ENCODE peak calls at places on chromosomes 11 and 22, in six cellular contexts. One of them, this sample, is unnamed. For H3K4me1, the result is how much of the 10 kb centered on the place peaks cover.

GRCh38 chr11:27254744-27255446 is 108.1 kb downstream of the CCDC34 start:
- DNase-seq in IMR-90: peak
- DNase-seq in HCT116: no peak
- DNase-seq in heart left ventricle: no peak
- DNase-seq in Peyer's patch: no peak
- DNase-seq in upper lobe of left lung: no peak
- DNase-seq in this sample: no peak

GRCh38 chr11:35927730-35928129 is 16.1 kb upstream of the LDLRAD3 start:
- DNase-seq in IMR-90: peak
- DNase-seq in HCT116: no peak
- DNase-seq in heart left ventricle: no peak
- DNase-seq in Peyer's patch: no peak
- DNase-seq in upper lobe of left lung: peak
- DNase-seq in this sample: peak

GRCh38 chr11:3622521-3622920 is 19.3 kb downstream of the ART5 start:
- DNase-seq in IMR-90: no peak
- DNase-seq in HCT116: no peak
- DNase-seq in heart left ventricle: no peak
- DNase-seq in Peyer's patch: no peak
- DNase-seq in upper lobe of left lung: no peak
- DNase-seq in this sample: no peak

GRCh38 chr22:23913306-23913660 is 19.1 kb downstream of the MIF start:
- DNase-seq in IMR-90: no peak
- DNase-seq in HCT116: no peak
- DNase-seq in heart left ventricle: no peak
- DNase-seq in Peyer's patch: no peak
- DNase-seq in upper lobe of left lung: no peak
- DNase-seq in this sample: no peak

GRCh38 chr11:134040386-134041297 is 28.2 kb upstream of the JAM3 start:
- DNase-seq in IMR-90: peak
- DNase-seq in HCT116: no peak
- DNase-seq in heart left ventricle: no peak
- DNase-seq in Peyer's patch: no peak
- DNase-seq in upper lobe of left lung: no peak
- DNase-seq in this sample: no peak

GRCh38 chr22:42919199-42919598 is 62.1 kb upstream of the ARFGAP3 start:
- DNase-seq in IMR-90: no peak
- DNase-seq in HCT116: peak
- DNase-seq in heart left ventricle: no peak
- DNase-seq in Peyer's patch: no peak
- DNase-seq in upper lobe of left lung: no peak
- DNase-seq in this sample: no peak

GRCh38 chr11:69131644-69132300 is 24.0 kb upstream of the SMIM38 start:
- DNase-seq in IMR-90: peak
- DNase-seq in HCT116: peak
- DNase-seq in heart left ventricle: peak
- DNase-seq in Peyer's patch: no peak
- DNase-seq in upper lobe of left lung: no peak
- DNase-seq in this sample: peak

GRCh38 chr22:49323751-49324415 is 503.8 kb downstream of the BRD1 start:
- DNase-seq in IMR-90: no peak
- DNase-seq in HCT116: no peak
- DNase-seq in heart left ventricle: no peak
- DNase-seq in Peyer's patch: no peak
- DNase-seq in upper lobe of left lung: peak
- DNase-seq in this sample: no peak

GRCh38 chr11:471468-472145 is 21.5 kb downstream of the PTDSS2 start:
- DNase-seq in IMR-90: no peak
- DNase-seq in HCT116: no peak
- DNase-seq in heart left ventricle: no peak
- DNase-seq in Peyer's patch: no peak
- DNase-seq in upper lobe of left lung: peak
- DNase-seq in this sample: no peak

GRCh38 chr11:40161855-40162410 is 1297.5 kb downstream of the LRRC4C start:
- DNase-seq in IMR-90: no peak
- DNase-seq in HCT116: no peak
- DNase-seq in heart left ventricle: no peak
- DNase-seq in Peyer's patch: no peak
- DNase-seq in upper lobe of left lung: no peak
- DNase-seq in this sample: no peak

GRCh38 chr11:46437106-46437689 is 45.6 kb upstream of the CHRM4 start:
- DNase-seq in IMR-90: no peak
- DNase-seq in HCT116: no peak
- DNase-seq in heart left ventricle: no peak
- DNase-seq in Peyer's patch: no peak
- DNase-seq in upper lobe of left lung: no peak
- DNase-seq in this sample: no peak

GRCh38 chr11:3637201-3637600 is 4.6 kb downstream of the ART5 start:
- DNase-seq in IMR-90: no peak
- DNase-seq in HCT116: no peak
- DNase-seq in heart left ventricle: no peak
- DNase-seq in Peyer's patch: no peak
- DNase-seq in upper lobe of left lung: no peak
- DNase-seq in this sample: no peak

GRCh38 chr11:69832561-69833413 is 13.6 kb upstream of the FGF3 start:
- DNase-seq in IMR-90: no peak
- DNase-seq in HCT116: no peak
- DNase-seq in heart left ventricle: no peak
- DNase-seq in Peyer's patch: no peak
- DNase-seq in upper lobe of left lung: no peak
- DNase-seq in this sample: no peak

GRCh38 chr11:96257972-96258951 is 84.7 kb downstream of the MAML2 start:
- DNase-seq in IMR-90: peak
- DNase-seq in HCT116: no peak
- DNase-seq in heart left ventricle: peak
- DNase-seq in Peyer's patch: peak
- DNase-seq in upper lobe of left lung: no peak
- DNase-seq in this sample: no peak

GRCh38 chr11:134150195-134150903 is 73.4 kb downstream of the NCAPD3 start:
- DNase-seq in IMR-90: no peak
- DNase-seq in HCT116: no peak
- DNase-seq in heart left ventricle: peak
- DNase-seq in Peyer's patch: no peak
- DNase-seq in upper lobe of left lung: peak
- DNase-seq in this sample: no peak

GRCh38 chr11:117191680-117192400 is 7.3 kb upstream of the TAGLN start:
- DNase-seq in IMR-90: no peak
- DNase-seq in HCT116: no peak
- DNase-seq in heart left ventricle: no peak
- DNase-seq in Peyer's patch: no peak
- DNase-seq in upper lobe of left lung: peak
- DNase-seq in this sample: no peak

GRCh38 chr22:29014301-29014700 is 47.3 kb downstream of the C22orf31 start:
- DNase-seq in IMR-90: no peak
- DNase-seq in HCT116: no peak
- DNase-seq in heart left ventricle: no peak
- DNase-seq in Peyer's patch: no peak
- DNase-seq in upper lobe of left lung: no peak
- DNase-seq in this sample: no peak

GRCh38 chr11:72818971-72819370 is 4.8 kb downstream of the ATG16L2 start:
- DNase-seq in IMR-90: peak
- DNase-seq in HCT116: no peak
- DNase-seq in heart left ventricle: no peak
- DNase-seq in Peyer's patch: no peak
- DNase-seq in upper lobe of left lung: no peak
- DNase-seq in this sample: no peak

DNA sequence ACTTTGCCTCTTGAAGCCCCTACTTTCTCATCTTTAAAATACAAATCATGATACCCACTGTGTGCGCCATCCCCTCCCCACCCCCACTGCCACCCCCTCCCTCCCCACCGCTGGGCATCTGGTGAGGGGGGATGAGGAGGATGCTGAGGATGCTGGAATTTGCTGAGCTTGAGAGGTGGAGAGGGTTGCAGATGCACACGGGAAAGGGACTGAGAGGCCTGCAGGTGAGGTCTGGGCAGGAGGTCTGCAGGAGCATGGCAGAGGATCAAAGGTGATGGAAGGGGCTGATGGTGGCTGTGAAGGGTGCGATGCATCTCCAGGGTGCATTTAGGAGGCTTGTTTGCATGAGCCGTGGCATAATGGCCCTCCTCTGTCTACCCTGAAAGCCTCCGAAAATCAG is 7.6 kb upstream of the TBC1D22A start:
- DNase-seq in IMR-90: no peak
- DNase-seq in HCT116: no peak
- DNase-seq in heart left ventricle: no peak
- DNase-seq in Peyer's patch: no peak
- DNase-seq in upper lobe of left lung: no peak
- DNase-seq in this sample: no peak
- H3K4me1 ChIP-seq in IMR-90: under half
- H3K4me1 ChIP-seq in HCT116: under half
- H3K4me1 ChIP-seq in heart left ventricle: under half
- H3K4me1 ChIP-seq in Peyer's patch: half or more
- H3K4me1 ChIP-seq in upper lobe of left lung: half or more
- H3K4me1 ChIP-seq in this sample: under half

DNA sequence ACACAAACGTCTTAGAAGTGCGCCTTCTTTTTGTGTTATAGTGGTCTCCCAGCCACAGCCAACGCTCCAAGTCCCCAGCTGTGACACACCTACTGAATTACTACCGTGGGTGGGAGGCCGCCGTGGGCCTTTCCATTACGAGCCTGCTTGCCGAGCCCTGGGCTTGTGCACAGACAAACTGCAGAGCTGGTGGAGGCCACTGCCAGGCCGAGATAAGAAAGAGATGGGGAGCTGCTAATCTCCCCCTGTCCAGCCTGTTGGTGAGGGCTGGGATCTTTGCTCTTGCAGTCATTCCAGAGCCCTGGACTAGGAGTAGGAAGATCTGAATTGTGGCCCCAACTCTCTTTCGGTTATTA is 820 bp downstream of the HMBS start:
- DNase-seq in IMR-90: no peak
- DNase-seq in HCT116: no peak
- DNase-seq in heart left ventricle: no peak
- DNase-seq in Peyer's patch: no peak
- DNase-seq in upper lobe of left lung: no peak
- DNase-seq in this sample: no peak
- TF ChIP-seq POLR2A in IMR-90: no peak
- TF ChIP-seq POLR2A in HCT116: no peak
- TF ChIP-seq POLR2A in heart left ventricle: no peak
- TF ChIP-seq POLR2A in Peyer's patch: no peak
- TF ChIP-seq POLR2A in upper lobe of left lung: no peak
- TF ChIP-seq POLR2A in this sample: no peak

GRCh38 chr22:20875296-20875695 is 16.5 kb downstream of the SNAP29 start:
- DNase-seq in IMR-90: no peak
- DNase-seq in HCT116: no peak
- DNase-seq in heart left ventricle: no peak
- DNase-seq in Peyer's patch: no peak
- DNase-seq in upper lobe of left lung: no peak
- DNase-seq in this sample: no peak

GRCh38 chr22:20877715-20878114 is 18.9 kb downstream of the SNAP29 start:
- DNase-seq in IMR-90: no peak
- DNase-seq in HCT116: no peak
- DNase-seq in heart left ventricle: no peak
- DNase-seq in Peyer's patch: no peak
- DNase-seq in upper lobe of left lung: no peak
- DNase-seq in this sample: no peak

GRCh38 chr22:20868225-20868944 is 9.6 kb downstream of the SNAP29 start:
- DNase-seq in IMR-90: peak
- DNase-seq in HCT116: no peak
- DNase-seq in heart left ventricle: no peak
- DNase-seq in Peyer's patch: no peak
- DNase-seq in upper lobe of left lung: no peak
- DNase-seq in this sample: no peak

GRCh38 chr22:20869234-20869633 is 10.4 kb downstream of the SNAP29 start:
- DNase-seq in IMR-90: no peak
- DNase-seq in HCT116: no peak
- DNase-seq in heart left ventricle: no peak
- DNase-seq in Peyer's patch: no peak
- DNase-seq in upper lobe of left lung: no peak
- DNase-seq in this sample: no peak

DNA sequence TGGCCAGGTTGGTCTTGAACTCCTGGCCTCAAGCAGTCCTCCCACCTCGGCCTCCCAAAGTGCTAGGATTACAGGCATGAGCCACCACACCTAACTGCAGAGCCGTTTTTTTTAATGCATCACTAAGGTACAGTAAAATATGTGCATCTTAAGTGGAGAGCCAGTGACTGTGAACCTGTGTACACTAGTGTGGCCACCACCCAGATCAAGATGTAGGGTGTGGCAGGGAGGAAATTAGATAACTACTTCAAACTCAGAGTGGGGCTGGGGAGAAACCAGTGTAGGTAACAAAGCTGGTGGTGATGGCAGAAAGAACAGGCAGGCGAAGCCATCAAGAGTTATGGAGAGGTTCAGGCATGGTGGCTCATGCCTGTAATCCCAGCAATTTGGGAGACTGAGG is 14.4 kb downstream of the SNAP29 start:
- DNase-seq in IMR-90: no peak
- DNase-seq in HCT116: no peak
- DNase-seq in heart left ventricle: no peak
- DNase-seq in Peyer's patch: no peak
- DNase-seq in upper lobe of left lung: no peak
- DNase-seq in this sample: no peak
- H3K4me1 ChIP-seq in IMR-90: under half
- H3K4me1 ChIP-seq in HCT116: under half
- H3K4me1 ChIP-seq in heart left ventricle: under half
- H3K4me1 ChIP-seq in Peyer's patch: under half
- H3K4me1 ChIP-seq in upper lobe of left lung: under half
- H3K4me1 ChIP-seq in this sample: under half

DNA sequence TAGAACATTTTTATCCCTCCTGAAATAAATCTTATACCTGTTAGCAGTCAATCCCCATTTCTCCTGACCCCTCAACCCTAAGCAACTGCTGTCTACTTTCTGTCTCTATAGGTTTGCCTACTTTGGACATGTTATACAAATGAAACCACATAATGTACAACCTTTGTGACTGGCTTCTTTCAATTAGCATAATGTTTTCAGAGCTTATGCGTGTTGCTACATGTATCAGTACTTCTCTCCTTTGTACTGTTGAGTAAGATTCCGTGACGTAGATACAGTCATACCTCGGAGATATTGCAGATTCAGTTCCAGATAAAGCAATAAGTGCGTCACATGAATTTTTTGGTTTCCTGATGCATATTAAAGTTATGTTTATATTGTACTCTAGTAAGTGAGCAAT is 127.3 kb downstream of the MORC2 start:
- DNase-seq in IMR-90: peak
- DNase-seq in HCT116: no peak
- DNase-seq in heart left ventricle: no peak
- DNase-seq in Peyer's patch: no peak
- DNase-seq in upper lobe of left lung: no peak
- DNase-seq in this sample: no peak
- TF ChIP-seq POLR2A in IMR-90: no peak
- TF ChIP-seq POLR2A in HCT116: no peak
- TF ChIP-seq POLR2A in heart left ventricle: no peak
- TF ChIP-seq POLR2A in Peyer's patch: no peak
- TF ChIP-seq POLR2A in upper lobe of left lung: no peak
- TF ChIP-seq POLR2A in this sample: no peak

This sample was measured in tibial nerve.